ENCODE peak calls at places on chromosomes 1 and 21, in six cellular contexts. One of them, this sample, is unnamed.

GRCh38 chr1:59976194-59977074 is 49.9 kb upstream of the CYP2J2 start:
- DNase-seq in tibial nerve: peak
- DNase-seq in NB4: peak
- DNase-seq in prostate gland: peak
- DNase-seq in uterus: peak
- DNase-seq in adrenal gland: peak
- DNase-seq in this sample: peak

GRCh38 chr21:34642211-34643075 is 26.4 kb upstream of the CLIC6 start:
- DNase-seq in adrenal gland: no peak
- DNase-seq in prostate gland: no peak
- DNase-seq in NB4: peak
- DNase-seq in tibial nerve: no peak
- DNase-seq in uterus: no peak
- DNase-seq in this sample: peak

GRCh38 chr1:151908228-151908691 is 1.1 kb downstream of the THEM4 start:
- DNase-seq in uterus: no peak
- DNase-seq in adrenal gland: no peak
- DNase-seq in tibial nerve: no peak
- DNase-seq in NB4: peak
- DNase-seq in prostate gland: no peak
- DNase-seq in this sample: no peak

GRCh38 chr21:45112371-45112770 is 38.0 kb downstream of the ADARB1 start:
- DNase-seq in prostate gland: no peak
- DNase-seq in tibial nerve: no peak
- DNase-seq in uterus: no peak
- DNase-seq in adrenal gland: no peak
- DNase-seq in NB4: no peak
- DNase-seq in this sample: no peak

GRCh38 chr1:76494807-76495206 is 372.5 kb upstream of the ST6GALNAC5 start:
- DNase-seq in uterus: no peak
- DNase-seq in adrenal gland: no peak
- DNase-seq in prostate gland: no peak
- DNase-seq in tibial nerve: no peak
- DNase-seq in NB4: no peak
- DNase-seq in this sample: no peak

GRCh38 chr1:9294910-9295636 is 2.4 kb downstream of the SPSB1 start:
- DNase-seq in prostate gland: no peak
- DNase-seq in NB4: no peak
- DNase-seq in uterus: no peak
- DNase-seq in tibial nerve: peak
- DNase-seq in adrenal gland: no peak
- DNase-seq in this sample: no peak

GRCh38 chr1:202624781-202625108 is 85.5 kb downstream of the SYT2 start:
- DNase-seq in adrenal gland: no peak
- DNase-seq in prostate gland: no peak
- DNase-seq in NB4: no peak
- DNase-seq in tibial nerve: no peak
- DNase-seq in uterus: no peak
- DNase-seq in this sample: no peak

GRCh38 chr1:107401704-107402103 is 260.9 kb downstream of the NTNG1 start:
- DNase-seq in uterus: no peak
- DNase-seq in prostate gland: no peak
- DNase-seq in tibial nerve: no peak
- DNase-seq in adrenal gland: no peak
- DNase-seq in NB4: no peak
- DNase-seq in this sample: no peak

GRCh38 chr1:228166170-228166936 is 749 bp downstream of the IBA57 start:
- DNase-seq in NB4: peak
- DNase-seq in prostate gland: peak
- DNase-seq in adrenal gland: peak
- DNase-seq in uterus: no peak
- DNase-seq in tibial nerve: peak
- DNase-seq in this sample: peak

GRCh38 chr1:9900142-9901043 is 9.7 kb downstream of the CTNNBIP1 start:
- DNase-seq in uterus: no peak
- DNase-seq in NB4: peak
- DNase-seq in prostate gland: peak
- DNase-seq in tibial nerve: peak
- DNase-seq in adrenal gland: peak
- DNase-seq in this sample: peak

GRCh38 chr1:88237026-88237425 is 447.0 kb upstream of the PKN2 start:
- DNase-seq in tibial nerve: no peak
- DNase-seq in uterus: no peak
- DNase-seq in prostate gland: no peak
- DNase-seq in adrenal gland: no peak
- DNase-seq in NB4: no peak
- DNase-seq in this sample: no peak

GRCh38 chr1:71783096-71783495 is 499.2 kb downstream of the NEGR1 start:
- DNase-seq in tibial nerve: no peak
- DNase-seq in prostate gland: no peak
- DNase-seq in uterus: no peak
- DNase-seq in NB4: no peak
- DNase-seq in adrenal gland: no peak
- DNase-seq in this sample: no peak

GRCh38 chr1:231603598-231604275 is 22.9 kb upstream of the DISC1 start:
- DNase-seq in NB4: peak
- DNase-seq in prostate gland: peak
- DNase-seq in uterus: no peak
- DNase-seq in adrenal gland: peak
- DNase-seq in tibial nerve: peak
- DNase-seq in this sample: no peak

GRCh38 chr21:29297483-29298347 is 1.0 kb upstream of the BACH1 start:
- DNase-seq in tibial nerve: no peak
- DNase-seq in prostate gland: peak
- DNase-seq in uterus: no peak
- DNase-seq in NB4: no peak
- DNase-seq in adrenal gland: no peak
- DNase-seq in this sample: no peak

GRCh38 chr1:196180847-196181593 is 427.2 kb downstream of the KCNT2 start:
- DNase-seq in NB4: peak
- DNase-seq in uterus: no peak
- DNase-seq in prostate gland: no peak
- DNase-seq in adrenal gland: no peak
- DNase-seq in tibial nerve: no peak
- DNase-seq in this sample: no peak

GRCh38 chr1:170707959-170708666 is 44.2 kb downstream of the PRRX1 start:
- DNase-seq in prostate gland: no peak
- DNase-seq in NB4: peak
- DNase-seq in tibial nerve: no peak
- DNase-seq in adrenal gland: peak
- DNase-seq in uterus: no peak
- DNase-seq in this sample: no peak

GRCh38 chr1:111332190-111332589 is 41.5 kb downstream of the CHIA start:
- DNase-seq in adrenal gland: no peak
- DNase-seq in tibial nerve: no peak
- DNase-seq in uterus: no peak
- DNase-seq in prostate gland: no peak
- DNase-seq in NB4: no peak
- DNase-seq in this sample: no peak

GRCh38 chr1:19752083-19752696 is 47.5 kb downstream of the TMCO4 start:
- DNase-seq in adrenal gland: no peak
- DNase-seq in prostate gland: no peak
- DNase-seq in tibial nerve: no peak
- DNase-seq in uterus: no peak
- DNase-seq in NB4: no peak
- DNase-seq in this sample: no peak

GRCh38 chr1:167465018-167465417 is 53.3 kb downstream of the CD247 start:
- DNase-seq in tibial nerve: no peak
- DNase-seq in prostate gland: no peak
- DNase-seq in NB4: no peak
- DNase-seq in uterus: no peak
- DNase-seq in adrenal gland: no peak
- DNase-seq in this sample: no peak

GRCh38 chr1:206945779-206946178 is 487 bp downstream of the PIGR start:
- DNase-seq in uterus: no peak
- DNase-seq in adrenal gland: no peak
- DNase-seq in prostate gland: no peak
- DNase-seq in tibial nerve: no peak
- DNase-seq in NB4: no peak
- DNase-seq in this sample: no peak
- H3K4me3 ChIP-seq in uterus: no peak
- H3K4me3 ChIP-seq in adrenal gland: no peak
- H3K4me3 ChIP-seq in prostate gland: no peak
- H3K4me3 ChIP-seq in tibial nerve: no peak
- H3K4me3 ChIP-seq in NB4: no peak
- H3K4me3 ChIP-seq in this sample: no peak

GRCh38 chr21:15065381-15066230 is 806 bp upstream of the NRIP1 start:
- DNase-seq in adrenal gland: peak
- DNase-seq in tibial nerve: peak
- DNase-seq in uterus: peak
- DNase-seq in prostate gland: peak
- DNase-seq in NB4: peak
- DNase-seq in this sample: peak

GRCh38 chr21:15076730-15077129 is 11.9 kb upstream of the NRIP1 start:
- DNase-seq in tibial nerve: no peak
- DNase-seq in uterus: no peak
- DNase-seq in NB4: no peak
- DNase-seq in adrenal gland: no peak
- DNase-seq in prostate gland: no peak
- DNase-seq in this sample: no peak

GRCh38 chr21:15066231-15066577 is 1.4 kb upstream of the NRIP1 start:
- DNase-seq in tibial nerve: no peak
- DNase-seq in uterus: no peak
- DNase-seq in NB4: no peak
- DNase-seq in prostate gland: no peak
- DNase-seq in adrenal gland: no peak
- DNase-seq in this sample: no peak

GRCh38 chr21:15071012-15071411 is 6.2 kb upstream of the NRIP1 start:
- DNase-seq in uterus: no peak
- DNase-seq in prostate gland: no peak
- DNase-seq in NB4: no peak
- DNase-seq in tibial nerve: no peak
- DNase-seq in adrenal gland: no peak
- DNase-seq in this sample: no peak
- TF ChIP-seq CTCF in uterus: no peak
- TF ChIP-seq CTCF in prostate gland: no peak
- TF ChIP-seq CTCF in NB4: no peak
- TF ChIP-seq CTCF in tibial nerve: no peak
- TF ChIP-seq CTCF in adrenal gland: no peak
- TF ChIP-seq CTCF in this sample: no peak

GRCh38 chr1:160098852-160099647 is 631 bp upstream of the IGSF8 start:
- DNase-seq in tibial nerve: peak
- DNase-seq in uterus: peak
- DNase-seq in prostate gland: peak
- DNase-seq in adrenal gland: peak
- DNase-seq in NB4: peak
- DNase-seq in this sample: peak
- TF ChIP-seq POLR2A in tibial nerve: peak
- TF ChIP-seq POLR2A in uterus: peak
- TF ChIP-seq POLR2A in prostate gland: peak
- TF ChIP-seq POLR2A in adrenal gland: no peak
- TF ChIP-seq POLR2A in NB4: peak
- TF ChIP-seq POLR2A in this sample: no peak

GRCh38 chr1:115671176-115672062 is 29.6 kb downstream of the VANGL1 start:
- DNase-seq in NB4: peak
- DNase-seq in adrenal gland: no peak
- DNase-seq in tibial nerve: no peak
- DNase-seq in prostate gland: no peak
- DNase-seq in uterus: no peak
- DNase-seq in this sample: no peak
- H3K4me3 ChIP-seq in NB4: no peak
- H3K4me3 ChIP-seq in adrenal gland: no peak
- H3K4me3 ChIP-seq in tibial nerve: no peak
- H3K4me3 ChIP-seq in prostate gland: no peak
- H3K4me3 ChIP-seq in uterus: no peak
- H3K4me3 ChIP-seq in this sample: no peak

GRCh38 chr1:63662056-63662836 is 69.0 kb downstream of the PGM1 start:
- DNase-seq in adrenal gland: no peak
- DNase-seq in prostate gland: no peak
- DNase-seq in uterus: peak
- DNase-seq in NB4: no peak
- DNase-seq in tibial nerve: peak
- DNase-seq in this sample: peak
- TF ChIP-seq CTCF in adrenal gland: no peak
- TF ChIP-seq CTCF in prostate gland: no peak
- TF ChIP-seq CTCF in uterus: no peak
- TF ChIP-seq CTCF in NB4: no peak
- TF ChIP-seq CTCF in tibial nerve: no peak
- TF ChIP-seq CTCF in this sample: no peak

GRCh38 chr1:205810448-205811157 is 2.4 kb downstream of the SLC41A1 start:
- DNase-seq in adrenal gland: no peak
- DNase-seq in tibial nerve: no peak
- DNase-seq in NB4: peak
- DNase-seq in uterus: no peak
- DNase-seq in prostate gland: no peak
- DNase-seq in this sample: no peak

GRCh38 chr1:205811660-205812059 is 1.3 kb downstream of the SLC41A1 start:
- DNase-seq in prostate gland: peak
- DNase-seq in adrenal gland: peak
- DNase-seq in NB4: no peak
- DNase-seq in uterus: no peak
- DNase-seq in tibial nerve: no peak
- DNase-seq in this sample: no peak

GRCh38 chr1:205813755-205814058 is 709 bp upstream of the SLC41A1 start:
- DNase-seq in uterus: no peak
- DNase-seq in NB4: no peak
- DNase-seq in prostate gland: no peak
- DNase-seq in adrenal gland: no peak
- DNase-seq in tibial nerve: no peak
- DNase-seq in this sample: no peak

GRCh38 chr1:205812271-205812877 is 624 bp downstream of the SLC41A1 start:
- DNase-seq in tibial nerve: peak
- DNase-seq in uterus: peak
- DNase-seq in adrenal gland: no peak
- DNase-seq in NB4: peak
- DNase-seq in prostate gland: peak
- DNase-seq in this sample: no peak

DNA sequence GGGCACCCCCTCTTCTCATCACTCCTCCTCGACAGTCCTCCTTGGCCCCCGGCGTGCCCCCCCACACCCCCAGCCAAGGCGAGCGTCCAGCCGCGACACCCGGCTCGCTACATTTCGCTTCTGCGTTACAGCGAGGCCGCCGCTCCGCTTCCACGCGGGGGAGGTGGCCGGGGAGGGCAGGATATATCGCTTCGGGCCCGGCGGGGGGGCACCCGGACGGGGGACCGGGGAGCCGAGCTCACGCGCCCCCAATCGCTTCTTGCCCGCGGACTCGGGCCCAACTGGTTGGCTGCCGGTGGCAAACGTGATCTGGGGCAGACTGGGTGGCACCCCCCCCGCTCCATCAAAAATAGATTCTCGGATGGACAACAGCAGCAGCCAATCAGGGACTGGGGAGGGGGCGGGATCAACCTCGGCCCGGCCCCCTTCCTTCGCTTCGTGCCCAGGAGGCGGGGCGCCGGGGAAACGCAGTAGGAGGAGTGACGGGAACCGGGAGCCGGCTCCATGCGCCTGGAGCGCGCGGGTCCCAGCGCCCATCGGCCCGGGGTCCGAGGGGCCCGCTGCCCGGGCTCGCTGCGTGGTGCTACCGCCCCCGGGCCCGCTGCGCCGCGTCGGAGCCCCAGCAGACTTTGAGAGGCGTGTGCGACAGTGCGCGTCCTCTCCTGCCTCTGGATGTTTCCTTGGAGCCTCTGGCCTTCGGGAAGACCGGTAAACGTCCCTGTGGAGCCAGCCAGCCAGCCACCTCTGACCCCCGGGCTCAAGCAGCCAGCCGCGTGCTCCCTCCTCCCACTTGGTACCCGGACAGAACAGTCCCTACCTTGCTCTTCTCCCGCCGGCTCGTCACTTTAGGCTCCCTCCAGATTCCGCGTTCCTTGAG is at the start of gene SLC41A1:
- DNase-seq in adrenal gland: peak
- DNase-seq in prostate gland: peak
- DNase-seq in tibial nerve: peak
- DNase-seq in NB4: peak
- DNase-seq in uterus: peak
- DNase-seq in this sample: peak
- TF ChIP-seq POLR2A in adrenal gland: peak
- TF ChIP-seq POLR2A in prostate gland: peak
- TF ChIP-seq POLR2A in tibial nerve: peak
- TF ChIP-seq POLR2A in NB4: no peak
- TF ChIP-seq POLR2A in uterus: peak
- TF ChIP-seq POLR2A in this sample: peak

This sample was measured in lower leg skin.